ENCODE peak calls at places on chromosomes 6 and 20, in nine cellular contexts. One of them, this sample, is unnamed.

GRCh38 chr20:20743511-20744169 is 31.2 kb upstream of the RALGAPA2 start:
- DNase-seq in SK-N-MC: peak
- DNase-seq in T-helper 1 cell: no peak
- DNase-seq in astrocyte of the cerebellum: no peak
- DNase-seq in GM12892: no peak
- DNase-seq in fibroblast of lung: peak
- DNase-seq in non-pigmented ciliary epithelial cell: no peak
- DNase-seq in neural crest cell: peak
- DNase-seq in cardiac muscle cell: peak
- DNase-seq in this sample: peak

GRCh38 chr6:47360388-47360787 is 50.7 kb upstream of the TNFRSF21 start:
- DNase-seq in neural crest cell: no peak
- DNase-seq in SK-N-MC: no peak
- DNase-seq in astrocyte of the cerebellum: no peak
- DNase-seq in T-helper 1 cell: no peak
- DNase-seq in fibroblast of lung: no peak
- DNase-seq in cardiac muscle cell: no peak
- DNase-seq in GM12892: no peak
- DNase-seq in non-pigmented ciliary epithelial cell: no peak
- DNase-seq in this sample: no peak

GRCh38 chr6:17741507-17741906 is 34.8 kb upstream of the NUP153 start:
- DNase-seq in neural crest cell: no peak
- DNase-seq in fibroblast of lung: no peak
- DNase-seq in astrocyte of the cerebellum: no peak
- DNase-seq in GM12892: no peak
- DNase-seq in cardiac muscle cell: no peak
- DNase-seq in non-pigmented ciliary epithelial cell: no peak
- DNase-seq in SK-N-MC: no peak
- DNase-seq in T-helper 1 cell: no peak
- DNase-seq in this sample: no peak

GRCh38 chr20:3276400-3277015 is 37.5 kb upstream of the SLC4A11 start:
- DNase-seq in T-helper 1 cell: no peak
- DNase-seq in cardiac muscle cell: peak
- DNase-seq in neural crest cell: no peak
- DNase-seq in fibroblast of lung: peak
- DNase-seq in non-pigmented ciliary epithelial cell: no peak
- DNase-seq in astrocyte of the cerebellum: no peak
- DNase-seq in SK-N-MC: no peak
- DNase-seq in GM12892: no peak
- DNase-seq in this sample: peak

GRCh38 chr6:124200661-124201060 is 397.0 kb downstream of the NKAIN2 start:
- DNase-seq in SK-N-MC: peak
- DNase-seq in fibroblast of lung: no peak
- DNase-seq in neural crest cell: no peak
- DNase-seq in cardiac muscle cell: no peak
- DNase-seq in non-pigmented ciliary epithelial cell: no peak
- DNase-seq in T-helper 1 cell: no peak
- DNase-seq in GM12892: no peak
- DNase-seq in astrocyte of the cerebellum: no peak
- DNase-seq in this sample: no peak

GRCh38 chr6:156021746-156022396 is 566.2 kb upstream of the NOX3 start:
- DNase-seq in non-pigmented ciliary epithelial cell: peak
- DNase-seq in neural crest cell: no peak
- DNase-seq in fibroblast of lung: peak
- DNase-seq in T-helper 1 cell: no peak
- DNase-seq in astrocyte of the cerebellum: peak
- DNase-seq in cardiac muscle cell: no peak
- DNase-seq in SK-N-MC: peak
- DNase-seq in GM12892: no peak
- DNase-seq in this sample: no peak

GRCh38 chr6:159061805-159062563 is 17.2 kb upstream of the TAGAP start:
- DNase-seq in fibroblast of lung: no peak
- DNase-seq in GM12892: no peak
- DNase-seq in astrocyte of the cerebellum: no peak
- DNase-seq in non-pigmented ciliary epithelial cell: no peak
- DNase-seq in SK-N-MC: no peak
- DNase-seq in neural crest cell: no peak
- DNase-seq in cardiac muscle cell: no peak
- DNase-seq in T-helper 1 cell: no peak
- DNase-seq in this sample: no peak

GRCh38 chr6:32203435-32204267 is 11.2 kb upstream of the GPSM3 start:
- DNase-seq in fibroblast of lung: no peak
- DNase-seq in T-helper 1 cell: no peak
- DNase-seq in neural crest cell: no peak
- DNase-seq in astrocyte of the cerebellum: no peak
- DNase-seq in cardiac muscle cell: no peak
- DNase-seq in non-pigmented ciliary epithelial cell: no peak
- DNase-seq in GM12892: no peak
- DNase-seq in SK-N-MC: peak
- DNase-seq in this sample: no peak

GRCh38 chr6:40778186-40778585 is 191.0 kb upstream of the LRFN2 start:
- DNase-seq in cardiac muscle cell: no peak
- DNase-seq in SK-N-MC: no peak
- DNase-seq in astrocyte of the cerebellum: no peak
- DNase-seq in GM12892: no peak
- DNase-seq in non-pigmented ciliary epithelial cell: no peak
- DNase-seq in neural crest cell: no peak
- DNase-seq in T-helper 1 cell: no peak
- DNase-seq in fibroblast of lung: peak
- DNase-seq in this sample: no peak

GRCh38 chr20:11118802-11119380 is 445.1 kb upstream of the JAG1 start:
- DNase-seq in neural crest cell: no peak
- DNase-seq in cardiac muscle cell: no peak
- DNase-seq in GM12892: no peak
- DNase-seq in SK-N-MC: no peak
- DNase-seq in fibroblast of lung: peak
- DNase-seq in astrocyte of the cerebellum: peak
- DNase-seq in T-helper 1 cell: no peak
- DNase-seq in non-pigmented ciliary epithelial cell: no peak
- DNase-seq in this sample: no peak

GRCh38 chr6:130459316-130459715 is 93.5 kb downstream of the TMEM200A start:
- DNase-seq in cardiac muscle cell: no peak
- DNase-seq in non-pigmented ciliary epithelial cell: no peak
- DNase-seq in astrocyte of the cerebellum: no peak
- DNase-seq in GM12892: no peak
- DNase-seq in T-helper 1 cell: no peak
- DNase-seq in neural crest cell: no peak
- DNase-seq in fibroblast of lung: peak
- DNase-seq in SK-N-MC: no peak
- DNase-seq in this sample: no peak

GRCh38 chr6:156555117-156555516 is 222.1 kb upstream of the ARID1B start:
- DNase-seq in astrocyte of the cerebellum: no peak
- DNase-seq in cardiac muscle cell: no peak
- DNase-seq in neural crest cell: no peak
- DNase-seq in fibroblast of lung: no peak
- DNase-seq in SK-N-MC: no peak
- DNase-seq in GM12892: no peak
- DNase-seq in non-pigmented ciliary epithelial cell: no peak
- DNase-seq in T-helper 1 cell: no peak
- DNase-seq in this sample: no peak

GRCh38 chr6:25249133-25249532 is 30.0 kb upstream of the CARMIL1 start:
- DNase-seq in astrocyte of the cerebellum: no peak
- DNase-seq in fibroblast of lung: no peak
- DNase-seq in cardiac muscle cell: no peak
- DNase-seq in SK-N-MC: no peak
- DNase-seq in T-helper 1 cell: no peak
- DNase-seq in neural crest cell: no peak
- DNase-seq in GM12892: no peak
- DNase-seq in non-pigmented ciliary epithelial cell: no peak
- DNase-seq in this sample: no peak

GRCh38 chr6:96923871-96924493 is 546 bp upstream of the KLHL32 start:
- DNase-seq in neural crest cell: no peak
- DNase-seq in GM12892: no peak
- DNase-seq in non-pigmented ciliary epithelial cell: no peak
- DNase-seq in T-helper 1 cell: no peak
- DNase-seq in cardiac muscle cell: peak
- DNase-seq in astrocyte of the cerebellum: no peak
- DNase-seq in fibroblast of lung: no peak
- DNase-seq in SK-N-MC: no peak
- DNase-seq in this sample: no peak

GRCh38 chr6:24524801-24525200 is 30.0 kb downstream of the ALDH5A1 start:
- DNase-seq in GM12892: no peak
- DNase-seq in astrocyte of the cerebellum: peak
- DNase-seq in non-pigmented ciliary epithelial cell: peak
- DNase-seq in neural crest cell: no peak
- DNase-seq in SK-N-MC: peak
- DNase-seq in fibroblast of lung: peak
- DNase-seq in T-helper 1 cell: no peak
- DNase-seq in cardiac muscle cell: peak
- DNase-seq in this sample: peak

GRCh38 chr20:58783515-58783914 is 67.2 kb downstream of the GNAS-AS1 start:
- DNase-seq in GM12892: no peak
- DNase-seq in non-pigmented ciliary epithelial cell: no peak
- DNase-seq in fibroblast of lung: no peak
- DNase-seq in neural crest cell: no peak
- DNase-seq in astrocyte of the cerebellum: no peak
- DNase-seq in T-helper 1 cell: no peak
- DNase-seq in cardiac muscle cell: no peak
- DNase-seq in SK-N-MC: no peak
- DNase-seq in this sample: no peak

GRCh38 chr20:10398834-10399369 is 35.1 kb downstream of the MKKS start:
- DNase-seq in T-helper 1 cell: no peak
- DNase-seq in non-pigmented ciliary epithelial cell: no peak
- DNase-seq in cardiac muscle cell: peak
- DNase-seq in astrocyte of the cerebellum: no peak
- DNase-seq in neural crest cell: no peak
- DNase-seq in GM12892: no peak
- DNase-seq in fibroblast of lung: no peak
- DNase-seq in SK-N-MC: no peak
- DNase-seq in this sample: no peak

GRCh38 chr6:47571488-47571887 is 93.9 kb downstream of the CD2AP start:
- DNase-seq in astrocyte of the cerebellum: no peak
- DNase-seq in T-helper 1 cell: no peak
- DNase-seq in SK-N-MC: no peak
- DNase-seq in fibroblast of lung: peak
- DNase-seq in non-pigmented ciliary epithelial cell: no peak
- DNase-seq in GM12892: no peak
- DNase-seq in neural crest cell: no peak
- DNase-seq in cardiac muscle cell: no peak
- DNase-seq in this sample: no peak

This sample was measured in GM10248.